ENCODE peak calls at places on chromosomes 5 and 9, in seven cellular contexts. A, U, E, V, T, G and D are unnamed samples.

GRCh38 chr5:97162045-97162444 is 19.6 kb upstream of the LIX1 start:
- DNase-seq in A (peak; percentile 84), U (peak; percentile 62), E (peak; percentile 44), V (peak; percentile 42), T (peak; percentile 75), G (no peak), D (peak; percentile 90)

GRCh38 chr5:173885481-173886010 is 2.6 kb upstream of the CPEB4 start:
- DNase-seq in A (no peak), U (no peak), E (no peak), V (peak; percentile 38), T (peak; percentile 45), G (no peak), D (peak; percentile 90)

GRCh38 chr5:45408067-45408466 is 288.1 kb downstream of the HCN1 start:
- DNase-seq in A (peak; percentile 22), U (no peak), E (no peak), V (no peak), T (no peak), G (no peak), D (no peak)

GRCh38 chr9:89874351-89875321 is 269.8 kb downstream of the GADD45G start:
- DNase-seq in A (no peak), U (no peak), E (no peak), V (no peak), T (no peak), G (peak; percentile 64), D (no peak)

GRCh38 chr5:168219515-168220410 is 71.7 kb upstream of the WWC1 start:
- DNase-seq in A (peak; percentile 63), U (peak; percentile 42), E (peak; percentile 72), V (peak; percentile 17), T (peak; percentile 63), G (no peak), D (peak; percentile 75)

GRCh38 chr9:101601904-101602765 is 7.4 kb upstream of the PPP3R2 start:
- DNase-seq in A (peak; percentile 51), U (peak; percentile 24), E (peak; percentile 42), V (no peak), T (peak; percentile 52), G (no peak), D (peak; percentile 56)

GRCh38 chr5:78509884-78510769 is 138.4 kb downstream of the LHFPL2 start:
- DNase-seq in A (no peak), U (peak; percentile 82), E (peak; percentile 74), V (peak; percentile 62), T (peak; percentile 76), G (peak; percentile 83), D (peak; percentile 80)

GRCh38 chr5:54889826-54890225 is 95.6 kb downstream of the ESM1 start:
- DNase-seq in A (peak; percentile 58), U (no peak), E (no peak), V (no peak), T (no peak), G (no peak), D (no peak)

GRCh38 chr5:180390441-180391190 is 37.5 kb upstream of the GFPT2 start:
- DNase-seq in A (no peak), U (no peak), E (peak; percentile 23), V (no peak), T (no peak), G (no peak), D (no peak)

GRCh38 chr5:179269781-179270543 is 75.3 kb downstream of the ADAMTS2 start:
- DNase-seq in A (no peak), U (peak; percentile 6), E (no peak), V (no peak), T (no peak), G (peak; percentile 62), D (no peak)

GRCh38 chr9:18274693-18275092 is 199.3 kb upstream of the ADAMTSL1 start:
- DNase-seq in A (no peak), U (no peak), E (no peak), V (no peak), T (no peak), G (no peak), D (no peak)

GRCh38 chr9:134475051-134475790 is 149.0 kb downstream of the RXRA start:
- DNase-seq in A (peak; percentile 81), U (peak; percentile 50), E (no peak), V (peak; percentile 51), T (no peak), G (peak; percentile 88), D (no peak)

GRCh38 chr5:122902263-122902662 is 56.9 kb downstream of the SNX24 start:
- DNase-seq in A (no peak), U (no peak), E (no peak), V (no peak), T (no peak), G (no peak), D (no peak)

GRCh38 chr5:137888875-137889759 is at the start of gene PKD2L2:
- DNase-seq in A (peak; percentile 64), U (peak; percentile 89), E (peak; percentile 82), V (peak; percentile 80), T (peak; percentile 94), G (peak; percentile 85), D (peak; percentile 92)
- TF ChIP-seq POLR2A in A (no peak), U (peak; percentile 92), E (peak; percentile 93), V (peak; percentile 45), T (peak; percentile 96), G (peak; percentile 4), D (peak; percentile 88)

DNA sequence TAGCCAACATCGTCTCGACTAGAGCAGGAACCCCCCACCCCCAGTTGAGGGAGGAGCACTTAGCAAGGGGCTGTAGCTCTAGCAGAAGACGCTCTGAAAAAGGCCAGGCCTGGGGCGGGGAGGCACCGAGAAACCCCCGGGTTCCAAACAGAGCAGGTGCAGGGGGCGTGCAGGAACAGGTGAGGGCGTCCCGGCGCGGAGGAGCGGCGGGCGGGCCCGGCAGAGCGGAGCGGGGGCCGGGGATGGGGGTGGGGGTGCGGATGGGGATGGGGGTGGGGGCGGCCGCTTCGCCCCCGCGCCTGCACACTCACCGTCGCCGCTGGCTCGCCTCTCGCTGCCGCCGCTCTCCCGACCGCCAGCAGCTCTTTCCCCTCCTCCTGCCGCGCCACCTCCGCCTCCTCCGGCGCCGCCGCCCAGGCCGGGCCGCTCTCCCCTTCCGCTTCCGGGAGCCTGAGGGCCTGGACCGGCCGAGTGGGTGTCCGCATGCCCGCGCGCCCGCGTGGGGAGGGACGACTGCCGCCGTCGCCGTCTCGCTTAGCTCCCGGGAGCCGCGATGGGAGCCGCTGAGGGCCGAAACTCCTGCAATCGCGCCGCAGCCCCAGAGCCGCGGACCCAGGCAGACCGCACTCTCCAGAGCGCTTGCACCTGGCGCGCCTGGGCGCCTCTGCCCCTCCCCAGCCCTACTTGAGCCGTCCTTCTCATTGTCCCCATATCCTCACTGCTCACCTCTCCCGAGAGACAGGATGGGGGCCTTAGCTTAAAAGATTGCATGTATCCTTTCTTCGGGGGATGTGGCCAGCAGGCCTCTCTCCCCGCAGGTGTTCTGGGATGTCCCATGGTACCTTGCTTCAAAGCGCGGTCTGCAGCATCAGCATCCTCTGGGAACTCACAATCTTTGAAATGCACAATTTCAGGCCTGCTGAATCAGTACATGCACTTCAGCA is at the start of gene ZDHHC21:
- DNase-seq in A (peak; percentile 37), U (peak; percentile 71), E (peak; percentile 27), V (peak; percentile 55), T (peak; percentile 82), G (peak; percentile 85), D (peak; percentile 74)
- TF ChIP-seq POLR2A in A (no peak), U (no peak), E (no peak), V (peak; percentile 38), T (no peak), G (no peak), D (peak; percentile 46)

DNA sequence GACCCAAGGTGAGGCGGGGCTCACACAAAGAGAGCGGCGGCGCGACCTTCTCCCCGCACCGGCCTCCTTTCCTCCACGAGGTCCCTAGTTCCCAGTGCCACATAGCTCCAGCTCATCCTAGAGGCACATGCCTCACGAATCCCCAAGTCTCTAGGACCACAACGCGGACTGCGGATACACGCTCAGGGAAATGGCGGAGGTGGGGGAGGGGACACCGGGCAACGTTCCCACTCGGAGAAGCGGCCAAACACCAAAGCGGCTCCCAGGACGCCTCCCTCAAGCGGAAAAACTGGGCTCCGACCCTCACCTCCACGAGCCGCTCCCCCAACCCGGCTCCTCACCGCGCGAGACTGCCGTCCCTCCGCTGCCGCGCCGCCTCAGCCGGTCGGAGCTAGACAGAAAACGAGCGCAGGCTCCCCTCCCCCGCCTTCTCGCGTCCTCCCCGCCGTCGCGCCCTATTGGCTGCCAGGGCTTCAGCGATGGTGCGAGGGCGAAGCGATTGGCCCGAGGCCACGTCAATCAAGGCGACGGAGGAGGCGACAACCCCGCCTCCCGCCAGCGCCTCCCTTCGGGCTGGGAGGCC is at the start of gene HNRNPK:
- DNase-seq in A (peak; percentile 98), U (peak; percentile 100), E (peak; percentile 99), V (peak; percentile 98), T (peak; percentile 97), G (peak; percentile 99), D (peak; percentile 100)
- TF ChIP-seq POLR2A in A (peak; percentile 85), U (no peak), E (peak; percentile 84), V (no peak), T (no peak), G (no peak), D (no peak)

DNA sequence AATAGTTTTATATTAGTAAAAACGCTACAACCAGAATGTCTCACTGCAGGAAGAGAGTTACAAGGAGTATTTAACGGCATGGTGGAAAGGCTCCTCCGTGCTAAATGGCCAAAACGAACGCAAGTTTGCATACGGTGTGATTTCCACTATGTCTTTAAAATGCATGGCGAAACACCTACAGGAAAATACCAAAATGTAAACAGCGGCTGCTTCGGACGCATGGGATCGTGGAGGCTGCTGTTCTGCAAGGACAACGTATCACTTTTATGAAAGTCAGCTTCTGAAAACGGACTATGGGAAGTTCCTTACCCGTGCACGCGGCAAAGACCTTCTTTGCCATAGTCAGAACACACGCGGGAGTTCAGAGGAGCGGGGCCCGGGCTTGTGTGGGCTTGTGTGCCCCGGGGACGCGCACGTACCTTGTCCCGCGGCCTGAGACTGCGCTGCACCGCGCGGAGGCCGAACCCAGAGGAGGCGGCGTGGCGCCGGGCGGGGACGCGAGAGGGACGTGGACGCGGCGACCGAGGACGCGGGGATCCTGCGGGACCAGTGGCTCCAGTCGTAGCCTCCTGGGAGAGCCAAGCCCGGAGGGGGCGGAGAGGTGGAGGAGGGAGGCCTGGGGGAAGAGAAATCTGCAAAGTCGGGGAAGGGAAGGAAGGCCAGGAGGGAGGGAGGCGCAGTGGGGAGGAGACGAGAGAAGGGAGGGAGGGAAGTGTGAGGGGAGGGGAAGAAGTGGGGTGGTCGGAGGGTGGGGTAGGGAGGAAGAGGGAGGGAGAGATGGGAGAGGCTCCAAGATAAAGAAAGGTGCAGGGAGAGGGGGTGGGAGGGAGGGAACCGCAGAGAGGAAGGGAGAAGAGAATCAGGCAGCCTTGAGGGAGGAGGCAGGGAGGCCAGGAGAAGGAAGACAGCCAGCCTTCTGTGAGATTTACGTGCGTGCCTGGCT is at the start of gene CMBL:
- DNase-seq in A (peak; percentile 48), U (peak; percentile 59), E (peak; percentile 92), V (no peak), T (peak; percentile 20), G (no peak), D (peak; percentile 65)
- TF ChIP-seq POLR2A in A (no peak), U (peak; percentile 62), E (peak; percentile 86), V (peak; percentile 74), T (no peak), G (no peak), D (no peak)

GRCh38 chr9:92965759-92966517 is 18.6 kb downstream of the FGD3 start:
- DNase-seq in A (no peak), U (no peak), E (no peak), V (no peak), T (no peak), G (peak; percentile 74), D (no peak)

GRCh38 chr9:92963831-92964606 is 16.7 kb downstream of the FGD3 start:
- DNase-seq in A (no peak), U (no peak), E (no peak), V (peak; percentile 81), T (peak; percentile 91), G (peak; percentile 77), D (peak; percentile 74)

GRCh38 chr9:92966518-92966800 is 19.1 kb downstream of the FGD3 start:
- DNase-seq in A (no peak), U (no peak), E (no peak), V (no peak), T (no peak), G (peak; percentile 48), D (no peak)

GRCh38 chr9:92964607-92964975 is 17.3 kb downstream of the FGD3 start:
- DNase-seq in A (no peak), U (no peak), E (no peak), V (no peak), T (no peak), G (peak; percentile 74), D (no peak)

GRCh38 chr9:92964981-92965758 is 17.8 kb downstream of the FGD3 start:
- DNase-seq in A (no peak), U (no peak), E (no peak), V (peak; percentile 81), T (peak; percentile 88), G (peak; percentile 78), D (peak; percentile 27)
- TF ChIP-seq POLR2A in A (no peak), U (no peak), E (no peak), V (no peak), T (no peak), G (no peak), D (no peak)